ENCODE peak calls at places on chromosomes 6 and 20, in five cellular contexts. C, J, Q, X and A are unnamed samples.

GRCh38 chr20:50427740-50428462 is 82.3 kb upstream of the PTPN1 start:
- DNase-seq in C (no peak), J (no peak), Q (peak; percentile 32), X (no peak), A (no peak)

GRCh38 chr6:65285275-65285674 is 421.8 kb downstream of the EYS start:
- DNase-seq in C (no peak), J (no peak), Q (no peak), X (no peak), A (no peak)

GRCh38 chr6:109373762-109374161 is 8.5 kb downstream of the CD164 start:
- DNase-seq in C (no peak), J (no peak), Q (no peak), X (no peak), A (no peak)

GRCh38 chr6:8633762-8634161 is 198.4 kb upstream of the SLC35B3 start:
- DNase-seq in C (no peak), J (no peak), Q (no peak), X (no peak), A (no peak)

GRCh38 chr20:7375905-7376304 is 564.4 kb downstream of the HAO1 start:
- DNase-seq in C (peak; percentile 29), J (peak; percentile 34), Q (no peak), X (peak; percentile 50), A (peak; percentile 26)

GRCh38 chr6:1610497-1611321 is 994 bp downstream of the FOXC1 start:
- DNase-seq in C (peak; percentile 27), J (no peak), Q (peak; percentile 45), X (peak; percentile 33), A (no peak)

GRCh38 chr20:61664741-61665320 is 400.9 kb downstream of the TAF4 start:
- DNase-seq in C (no peak), J (no peak), Q (no peak), X (no peak), A (no peak)

GRCh38 chr6:16751251-16751946 is 9.9 kb downstream of the ATXN1 start:
- DNase-seq in C (no peak), J (no peak), Q (peak; percentile 71), X (no peak), A (no peak)

GRCh38 chr20:3777726-3778629 is 3.3 kb downstream of the SPEF1 start:
- DNase-seq in C (no peak), J (peak; percentile 74), Q (no peak), X (peak; percentile 81), A (no peak)

GRCh38 chr6:158869604-158870417 is 50.6 kb upstream of the EZR start:
- DNase-seq in C (no peak), J (peak; percentile 92), Q (peak; percentile 97), X (peak; percentile 96), A (no peak)

GRCh38 chr20:43669332-43669731 is 2.4 kb downstream of the MYBL2 start:
- DNase-seq in C (no peak), J (no peak), Q (peak; percentile 73), X (no peak), A (no peak)

GRCh38 chr20:39886650-39887190 is 802.3 kb downstream of the MAFB start:
- DNase-seq in C (no peak), J (no peak), Q (no peak), X (no peak), A (no peak)

GRCh38 chr6:166307981-166308768 is at the start of gene PRR18:
- DNase-seq in C (no peak), J (peak; percentile 40), Q (no peak), X (peak; percentile 55), A (no peak)

GRCh38 chr20:43388267-43389081 is 69.2 kb upstream of the SRSF6 start:
- DNase-seq in C (no peak), J (no peak), Q (peak; percentile 27), X (no peak), A (no peak)

GRCh38 chr6:152223622-152224021 is 413.5 kb downstream of the SYNE1 start:
- DNase-seq in C (peak; percentile 5), J (no peak), Q (no peak), X (peak; percentile 31), A (no peak)

GRCh38 chr6:150894935-150895686 is 29.6 kb downstream of the MTHFD1L start:
- DNase-seq in C (peak; percentile 25), J (no peak), Q (peak; percentile 72), X (peak; percentile 13), A (no peak)

GRCh38 chr6:12304487-12304886 is 14.3 kb downstream of the EDN1 start:
- DNase-seq in C (no peak), J (no peak), Q (no peak), X (no peak), A (no peak)

GRCh38 chr20:47438464-47439381 is 63.0 kb upstream of the NCOA3 start:
- DNase-seq in C (no peak), J (peak; percentile 68), Q (peak; percentile 61), X (no peak), A (no peak)

GRCh38 chr6:82022614-82023102 is 224.9 kb downstream of the IBTK start:
- DNase-seq in C (peak; percentile 39), J (peak; percentile 64), Q (peak; percentile 84), X (no peak), A (no peak)

GRCh38 chr6:31042801-31043200 is 32.5 kb downstream of the MUC22 start:
- DNase-seq in C (peak; percentile 56), J (peak; percentile 91), Q (peak; percentile 45), X (peak; percentile 71), A (peak; percentile 20)

GRCh38 chr20:40777653-40778052 is 88.6 kb upstream of the MAFB start:
- DNase-seq in C (no peak), J (peak; percentile 47), Q (no peak), X (no peak), A (no peak)

GRCh38 chr6:11364971-11365397 is 132.5 kb upstream of the NEDD9 start:
- DNase-seq in C (peak; percentile 73), J (no peak), Q (peak; percentile 56), X (no peak), A (no peak)

GRCh38 chr6:14903176-14904088 is 342.4 kb upstream of the JARID2 start:
- DNase-seq in C (no peak), J (no peak), Q (no peak), X (no peak), A (no peak)

GRCh38 chr6:167095888-167096287 is 27.0 kb upstream of the CCR6 start:
- DNase-seq in C (no peak), J (no peak), Q (no peak), X (no peak), A (no peak)

GRCh38 chr6:49929340-49929739 is 34.6 kb downstream of the DEFB114 start:
- DNase-seq in C (no peak), J (no peak), Q (no peak), X (no peak), A (no peak)

GRCh38 chr6:161251345-161251744 is 22.5 kb downstream of the AGPAT4 start:
- DNase-seq in C (no peak), J (no peak), Q (no peak), X (no peak), A (no peak)

DNA sequence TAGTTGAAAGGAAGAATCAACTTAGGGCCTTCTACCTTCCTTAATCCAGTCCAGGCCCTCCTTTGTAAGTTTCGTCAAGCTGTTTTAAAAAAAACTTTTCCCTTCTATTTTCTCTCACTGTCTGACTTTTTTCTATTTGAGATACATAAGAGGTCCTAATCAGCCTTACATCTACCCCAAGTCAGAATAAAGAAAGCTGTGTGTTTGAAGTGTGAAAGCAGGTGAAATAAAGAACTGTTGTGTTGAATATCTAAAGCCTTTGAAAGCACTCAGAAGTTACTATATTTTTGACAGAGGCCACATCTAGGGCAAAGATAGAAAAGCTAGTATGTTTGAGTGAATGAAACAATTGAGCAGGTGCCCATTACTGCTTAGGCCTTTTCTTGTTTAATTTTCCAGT is 35.5 kb downstream of the SH3BGRL2 start:
- DNase-seq in C (no peak), J (no peak), Q (no peak), X (no peak), A (no peak)
- H3K9ac ChIP-seq in C (no peak overlapping the region), J (no peak overlapping the region), Q (no peak overlapping the region), X (no peak overlapping the region), A (no peak overlapping the region)

GRCh38 chr6:139597087-139597763 is 222.8 kb upstream of the CITED2 start:
- DNase-seq in C (no peak), J (no peak), Q (peak; percentile 10), X (peak; percentile 39), A (no peak)
- H3K9ac ChIP-seq in C (no peak overlapping the region), J (no peak overlapping the region), Q (peak overlapping the region; percentile 4), X (no peak overlapping the region), A (peak overlapping the region; percentile 51)

GRCh38 chr6:41706876-41707564 is 28.4 kb downstream of the TFEB start:
- DNase-seq in C (no peak), J (no peak), Q (peak; percentile 43), X (no peak), A (no peak)
- H3K9ac ChIP-seq in C (no peak overlapping the region), J (no peak overlapping the region), Q (no peak overlapping the region), X (no peak overlapping the region), A (no peak overlapping the region)

GRCh38 chr6:88174906-88175305 is 8.8 kb upstream of the CNR1 start:
- DNase-seq in C (no peak), J (no peak), Q (no peak), X (no peak), A (no peak)
- H3K9ac ChIP-seq in C (no peak overlapping the region), J (no peak overlapping the region), Q (no peak overlapping the region), X (no peak overlapping the region), A (no peak overlapping the region)

GRCh38 chr6:46129634-46130505 is at the start of gene ENPP4:
- DNase-seq in C (peak; percentile 15), J (peak; percentile 95), Q (peak; percentile 63), X (peak; percentile 95), A (no peak)
- H3K9ac ChIP-seq in C (no peak within 1 kb of the TSS), J (peak within 1 kb of the TSS; percentile 54), Q (no peak within 1 kb of the TSS), X (peak within 1 kb of the TSS; percentile 18), A (no peak within 1 kb of the TSS)